ENCODE peak calls at places on chromosomes 13 and 19, in ten cellular contexts. A, P, H, K, B, N, D, U, Q and J are unnamed samples.

GRCh38 chr13:60335531-60335930 is 61.5 kb upstream of the TDRD3 start:
- DNase-seq in A (no peak), P (no peak), H (no peak), K (no peak), B (no peak), N (no peak), D (no peak), U (no peak), Q (peak), J (peak)

GRCh38 chr13:112200200-112200599 is 133.3 kb downstream of the SOX1 start:
- DNase-seq in A (no peak), P (no peak), H (no peak), K (no peak), B (no peak), N (no peak), D (no peak), U (no peak), Q (no peak), J (no peak)

GRCh38 chr13:42696191-42696590 is 85.2 kb upstream of the FAM216B start:
- DNase-seq in A (no peak), P (no peak), H (no peak), K (no peak), B (no peak), N (no peak), D (no peak), U (no peak), Q (no peak), J (no peak)

GRCh38 chr19:32351807-32352630 is 6.6 kb downstream of the ZNF507 start:
- DNase-seq in A (no peak), P (no peak), H (no peak), K (no peak), B (no peak), N (no peak), D (no peak), U (no peak), Q (peak), J (peak)

GRCh38 chr19:3333020-3333583 is 33.3 kb upstream of the NFIC start:
- DNase-seq in A (no peak), P (no peak), H (no peak), K (no peak), B (no peak), N (no peak), D (no peak), U (no peak), Q (no peak), J (no peak)

GRCh38 chr19:10797078-10797477 is 38.9 kb downstream of the TMED1 start:
- DNase-seq in A (no peak), P (no peak), H (no peak), K (no peak), B (no peak), N (no peak), D (peak), U (no peak), Q (no peak), J (no peak)

GRCh38 chr19:3975637-3976087 is 4.8 kb upstream of the DAPK3 start:
- DNase-seq in A (no peak), P (no peak), H (no peak), K (no peak), B (no peak), N (no peak), D (no peak), U (no peak), Q (peak), J (peak)

GRCh38 chr13:109383683-109384082 is 402.7 kb downstream of the IRS2 start:
- DNase-seq in A (no peak), P (no peak), H (peak), K (no peak), B (no peak), N (no peak), D (no peak), U (no peak), Q (no peak), J (peak)

GRCh38 chr13:113638806-113639205 is 19.2 kb downstream of the ATP4B start:
- DNase-seq in A (no peak), P (peak), H (no peak), K (no peak), B (no peak), N (no peak), D (no peak), U (no peak), Q (no peak), J (no peak)